ENCODE peak calls at places on chromosomes 7 and 10, in nine cellular contexts. H is vagina, R is K562, P is Panc1, N is upper lobe of left lung, Y is H1, B is esophagus muscularis mucosa, Q is transverse colon, J is GM23338. K is an unnamed sample. For H3K27me3, the result is how much of the 10 kb centered on the place peaks cover.

GRCh38 chr10:77578583-77579227 is 58.9 kb downstream of the KCNMA1 start:
- DNase-seq in H (no peak), R (no peak), P (no peak), N (no peak), Y (no peak), B (no peak), Q (no peak), J (no peak), K (no peak)

GRCh38 chr7:114720725-114721124 is 201.2 kb upstream of the MDFIC start:
- DNase-seq in H (no peak), R (no peak), P (no peak), N (no peak), Y (no peak), B (no peak), Q (no peak), J (peak), K (no peak)

GRCh38 chr10:37535459-37536246 is 321.8 kb downstream of the ZNF248 start:
- DNase-seq in H (no peak), R (no peak), P (no peak), N (no peak), Y (no peak), B (no peak), Q (no peak), J (no peak), K (no peak)

GRCh38 chr7:111982804-111983203 is 223.4 kb downstream of the DOCK4 start:
- DNase-seq in H (no peak), R (no peak), P (no peak), N (no peak), Y (no peak), B (no peak), Q (no peak), J (no peak), K (no peak)

GRCh38 chr7:151597541-151597940 is 77.8 kb upstream of the RHEB start:
- DNase-seq in H (no peak), R (no peak), P (no peak), N (no peak), Y (no peak), B (no peak), Q (no peak), J (no peak), K (no peak)

GRCh38 chr10:87547734-87548311 is 43.1 kb downstream of the MINPP1 start:
- DNase-seq in H (no peak), R (peak), P (peak), N (no peak), Y (no peak), B (no peak), Q (no peak), J (peak), K (no peak)

GRCh38 chr7:47482013-47482761 is 99.7 kb downstream of the TNS3 start:
- DNase-seq in H (no peak), R (peak), P (no peak), N (peak), Y (no peak), B (no peak), Q (no peak), J (no peak), K (no peak)

GRCh38 chr10:19290770-19291169 is 242.2 kb downstream of the MALRD1 start:
- DNase-seq in H (no peak), R (no peak), P (no peak), N (no peak), Y (no peak), B (no peak), Q (no peak), J (no peak), K (no peak)

GRCh38 chr10:110897184-110897583 is 21.8 kb downstream of the BBIP1 start:
- DNase-seq in H (no peak), R (no peak), P (no peak), N (no peak), Y (no peak), B (no peak), Q (no peak), J (no peak), K (no peak)

GRCh38 chr7:101363734-101364374 is 1.2 kb downstream of the COL26A1 start:
- DNase-seq in H (no peak), R (peak), P (peak), N (peak), Y (peak), B (no peak), Q (peak), J (peak), K (peak)

GRCh38 chr7:40883826-40884225 is 749.0 kb downstream of the SUGCT start:
- DNase-seq in H (no peak), R (no peak), P (no peak), N (no peak), Y (no peak), B (no peak), Q (no peak), J (no peak), K (no peak)

GRCh38 chr10:125768217-125768616 is 7.4 kb downstream of the MMP21 start:
- DNase-seq in H (no peak), R (no peak), P (no peak), N (no peak), Y (no peak), B (no peak), Q (no peak), J (no peak), K (no peak)

GRCh38 chr10:9508616-9509015 is 1454.1 kb downstream of the GATA3 start:
- DNase-seq in H (no peak), R (no peak), P (no peak), N (no peak), Y (no peak), B (no peak), Q (no peak), J (no peak), K (no peak)

GRCh38 chr7:43735403-43735801 is 6.1 kb upstream of the COA1 start:
- DNase-seq in H (no peak), R (no peak), P (no peak), N (no peak), Y (no peak), B (no peak), Q (no peak), J (no peak), K (no peak)

GRCh38 chr7:44261239-44261638 is 60.5 kb downstream of the YKT6 start:
- DNase-seq in H (no peak), R (no peak), P (no peak), N (no peak), Y (no peak), B (no peak), Q (no peak), J (no peak), K (no peak)

GRCh38 chr10:63901916-63902315 is 380.7 kb downstream of the REEP3 start:
- DNase-seq in H (no peak), R (no peak), P (no peak), N (no peak), Y (no peak), B (no peak), Q (no peak), J (no peak), K (no peak)

GRCh38 chr7:372939-373791 is 83.2 kb downstream of the FOXL3 start:
- DNase-seq in H (no peak), R (no peak), P (no peak), N (peak), Y (peak), B (no peak), Q (peak), J (no peak), K (no peak)

GRCh38 chr10:86411281-86411841 is 44.8 kb upstream of the GRID1 start:
- DNase-seq in H (no peak), R (no peak), P (no peak), N (no peak), Y (no peak), B (no peak), Q (no peak), J (no peak), K (no peak)

GRCh38 chr7:92584953-92585352 is 5.2 kb downstream of the FAM133B start:
- DNase-seq in H (no peak), R (no peak), P (no peak), N (no peak), Y (no peak), B (no peak), Q (no peak), J (peak), K (no peak)

GRCh38 chr7:128443817-128444216 is 11.9 kb upstream of the HILPDA start:
- DNase-seq in H (no peak), R (no peak), P (no peak), N (no peak), Y (no peak), B (no peak), Q (no peak), J (no peak), K (no peak)

GRCh38 chr7:145106001-145106400 is 270.1 kb upstream of the TPK1 start:
- DNase-seq in H (no peak), R (no peak), P (no peak), N (no peak), Y (no peak), B (no peak), Q (no peak), J (no peak), K (no peak)

GRCh38 chr10:122856902-122857301 is 11.2 kb upstream of the CUZD1 start:
- DNase-seq in H (no peak), R (no peak), P (no peak), N (no peak), Y (no peak), B (no peak), Q (no peak), J (no peak), K (no peak)

GRCh38 chr7:136312592-136312991 is 335.4 kb upstream of the MTPN start:
- DNase-seq in H (no peak), R (no peak), P (no peak), N (no peak), Y (no peak), B (no peak), Q (no peak), J (no peak), K (no peak)

GRCh38 chr10:69416695-69417094 is at the start of gene TACR2:
- DNase-seq in H (no peak), R (no peak), P (no peak), N (no peak), Y (no peak), B (no peak), Q (peak), J (no peak), K (no peak)

GRCh38 chr10:60314306-60314940 is 75.3 kb downstream of the ANK3 start:
- DNase-seq in H (no peak), R (peak), P (no peak), N (no peak), Y (no peak), B (no peak), Q (no peak), J (no peak), K (no peak)
- TF ChIP-seq POLR2AphosphoS5 in H (no peak), R (no peak), P (no peak), N (no peak), Y (no peak), B (no peak), Q (no peak), J (no peak), K (no peak)

GRCh38 chr7:68058014-68058413 is 1061.4 kb downstream of the TYW1 start:
- DNase-seq in H (no peak), R (no peak), P (no peak), N (no peak), Y (no peak), B (no peak), Q (no peak), J (no peak), K (no peak)

DNA sequence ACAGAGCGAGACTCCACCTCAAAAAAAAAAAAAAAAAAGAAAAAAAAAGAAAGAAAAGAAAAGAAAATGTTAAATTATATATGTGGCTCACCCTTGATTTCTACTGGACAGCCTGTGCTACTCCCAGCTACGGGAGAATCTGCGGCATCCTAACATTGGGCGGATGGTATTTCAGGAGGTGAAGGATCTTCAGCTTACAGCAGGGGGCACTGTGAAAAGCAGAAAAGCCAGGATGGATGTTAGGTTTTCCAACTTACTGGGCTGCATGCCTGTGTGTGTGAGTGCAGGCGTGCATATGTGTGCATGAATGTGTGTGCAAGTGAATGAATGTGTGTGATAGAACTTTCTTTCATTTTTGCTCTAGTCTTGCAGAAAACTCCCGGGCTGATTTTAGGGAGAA is 1066.5 kb downstream of the TYW1 start:
- DNase-seq in H (no peak), R (peak), P (no peak), N (no peak), Y (peak), B (no peak), Q (no peak), J (peak), K (no peak)
- TF ChIP-seq CTCF in H (no peak), R (peak), P (peak), N (no peak), Y (peak), B (no peak), Q (no peak), J (peak), K (peak)

GRCh38 chr7:98622926-98623325 is 5.8 kb downstream of the NPTX2 start:
- DNase-seq in H (no peak), R (no peak), P (no peak), N (no peak), Y (no peak), B (no peak), Q (no peak), J (no peak), K (no peak)

GRCh38 chr7:98626393-98627061 is 9.4 kb downstream of the NPTX2 start:
- DNase-seq in H (no peak), R (no peak), P (no peak), N (no peak), Y (no peak), B (no peak), Q (no peak), J (peak), K (no peak)

GRCh38 chr7:98621573-98622482 is 4.7 kb downstream of the NPTX2 start:
- DNase-seq in H (no peak), R (no peak), P (no peak), N (no peak), Y (no peak), B (no peak), Q (no peak), J (no peak), K (no peak)

GRCh38 chr7:98627062-98627790 is 10.1 kb downstream of the NPTX2 start:
- DNase-seq in H (no peak), R (no peak), P (no peak), N (no peak), Y (no peak), B (no peak), Q (no peak), J (no peak), K (no peak)

DNA sequence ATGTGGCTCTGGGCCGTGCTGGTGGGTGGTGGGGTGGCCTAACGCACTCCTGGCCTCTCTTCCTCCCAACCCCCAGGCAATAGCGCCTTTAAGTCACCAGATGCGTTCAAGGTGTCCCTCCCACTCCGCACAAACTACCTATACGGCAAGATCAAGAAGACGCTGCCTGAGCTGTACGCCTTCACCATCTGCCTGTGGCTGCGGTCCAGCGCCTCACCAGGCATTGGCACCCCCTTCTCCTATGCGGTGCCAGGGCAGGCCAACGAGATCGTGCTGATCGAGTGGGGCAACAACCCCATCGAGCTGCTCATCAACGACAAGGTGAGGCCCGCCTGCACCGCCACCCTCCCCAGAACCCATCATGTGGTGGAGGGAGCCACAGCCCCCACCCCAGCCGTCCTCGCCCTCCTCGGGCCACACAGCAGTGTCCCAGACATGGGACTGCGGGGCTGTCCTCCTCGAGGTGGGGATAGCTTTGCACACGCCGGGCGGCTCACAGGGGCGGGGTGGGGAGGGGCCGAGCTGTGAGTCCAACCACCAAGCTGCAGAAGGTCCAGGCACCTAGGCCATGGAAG is 7.8 kb downstream of the NPTX2 start:
- DNase-seq in H (no peak), R (no peak), P (no peak), N (no peak), Y (no peak), B (no peak), Q (no peak), J (no peak), K (no peak)
- H3K27me3 ChIP-seq in H (under half), R (half or more), P (under half), N (under half), Y (under half), B (half or more), Q (under half), J (under half), K (under half)

DNA sequence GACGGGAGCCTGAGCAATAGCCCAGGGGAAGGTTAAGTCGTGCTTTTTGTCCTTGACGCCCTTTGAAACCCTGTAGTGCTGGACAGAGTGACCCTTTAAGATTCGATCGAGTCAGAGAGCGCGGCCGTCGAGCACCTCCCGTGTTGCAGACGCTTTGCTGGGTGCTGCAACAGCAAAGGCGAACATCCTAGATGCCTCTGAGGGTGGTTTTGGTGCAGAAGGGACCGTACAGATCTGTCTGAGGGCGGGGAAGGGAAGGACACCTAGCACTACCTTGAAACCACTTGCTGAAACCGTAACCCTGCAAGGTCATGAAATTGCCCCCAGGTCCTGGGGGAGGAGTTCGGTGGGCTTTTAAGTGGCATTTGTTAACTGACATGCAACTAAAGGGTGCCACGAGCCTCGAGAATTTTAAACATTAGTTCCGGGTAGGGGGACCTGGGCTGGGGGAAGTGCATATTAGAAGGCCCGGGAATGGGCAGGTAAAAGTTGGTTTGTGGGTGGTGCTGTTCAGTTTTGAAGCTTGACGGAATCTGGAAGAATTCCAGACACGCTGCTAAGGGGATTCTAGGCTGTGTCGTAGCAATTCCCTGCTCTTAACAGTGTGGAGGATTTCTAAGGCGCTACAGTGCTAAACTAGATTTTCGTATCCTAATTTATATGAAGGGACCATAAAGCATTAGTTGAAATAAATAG is 811 bp downstream of the ATP5F1C start:
- DNase-seq in H (no peak), R (peak), P (no peak), N (peak), Y (no peak), B (no peak), Q (no peak), J (peak), K (no peak)
- TF ChIP-seq POLR2AphosphoS5 in H (no peak), R (no peak), P (no peak), N (no peak), Y (no peak), B (no peak), Q (no peak), J (no peak), K (no peak)

DNA sequence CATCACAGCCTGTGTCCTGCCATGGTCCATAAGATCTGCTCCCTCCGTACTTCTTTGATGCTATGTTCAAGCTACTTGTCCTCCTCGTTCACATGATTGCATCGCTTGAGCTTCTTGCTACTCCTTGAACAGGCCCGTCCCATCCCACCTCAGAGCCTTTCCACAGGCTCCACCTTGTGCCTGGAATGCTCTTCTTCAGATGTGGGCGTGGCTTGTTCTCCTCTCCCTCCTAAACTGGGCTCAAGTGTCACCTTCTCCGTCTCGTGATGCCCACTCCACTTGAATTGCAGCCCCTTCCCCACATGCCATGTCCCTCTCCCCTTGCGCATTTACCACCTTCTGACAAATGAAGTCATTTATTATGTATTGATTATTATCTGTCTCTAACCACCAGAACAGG is 124.5 kb downstream of the PLPP4 start:
- DNase-seq in H (peak), R (peak), P (no peak), N (no peak), Y (no peak), B (no peak), Q (no peak), J (peak), K (no peak)
- TF ChIP-seq CTCF in H (no peak), R (no peak), P (no peak), N (no peak), Y (peak), B (no peak), Q (no peak), J (peak), K (no peak)

DNA sequence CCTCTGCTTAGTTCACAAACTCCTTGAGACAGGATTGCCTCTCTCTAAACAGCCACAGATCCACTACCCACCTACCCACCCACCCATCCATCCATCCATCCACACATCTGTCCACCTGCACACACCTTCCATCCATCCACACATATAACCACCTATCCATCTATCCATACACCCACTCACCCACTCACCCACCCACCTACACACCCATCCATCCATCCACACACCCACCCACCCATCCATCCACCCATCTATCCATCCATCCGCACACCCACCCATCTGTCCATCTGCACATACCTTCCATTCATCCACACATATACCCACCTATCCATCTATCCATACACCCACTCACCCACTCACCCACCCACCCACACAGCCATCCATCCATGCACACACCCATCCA is 9.7 kb downstream of the TECPR1 start:
- DNase-seq in H (no peak), R (no peak), P (no peak), N (no peak), Y (no peak), B (no peak), Q (no peak), J (no peak), K (no peak)
- H3K27me3 ChIP-seq in H (under half), R (under half), P (under half), N (under half), Y (under half), B (under half), Q (under half), J (under half), K (under half)

GRCh38 chr10:70617798-70618568 is 15.4 kb upstream of the PRF1 start:
- DNase-seq in H (no peak), R (peak), P (no peak), N (no peak), Y (no peak), B (no peak), Q (no peak), J (no peak), K (no peak)

GRCh38 chr10:70615784-70616511 is 13.4 kb upstream of the PRF1 start:
- DNase-seq in H (no peak), R (no peak), P (no peak), N (no peak), Y (peak), B (no peak), Q (no peak), J (no peak), K (no peak)

GRCh38 chr10:70618663-70619062 is 16.1 kb upstream of the PRF1 start:
- DNase-seq in H (no peak), R (no peak), P (no peak), N (no peak), Y (no peak), B (no peak), Q (no peak), J (no peak), K (no peak)

GRCh38 chr10:70616761-70617160 is 14.2 kb upstream of the PRF1 start:
- DNase-seq in H (no peak), R (no peak), P (no peak), N (no peak), Y (no peak), B (no peak), Q (no peak), J (no peak), K (no peak)

GRCh38 chr10:70613941-70614340 is 11.4 kb upstream of the PRF1 start:
- DNase-seq in H (no peak), R (no peak), P (no peak), N (no peak), Y (peak), B (no peak), Q (no peak), J (no peak), K (no peak)
- TF ChIP-seq POLR2AphosphoS5 in H (no peak), R (no peak), P (no peak), N (no peak), Y (no peak), B (no peak), Q (no peak), J (no peak), K (no peak)

K was measured in HL-60.